ENCODE peak calls at places on chromosomes 11 and 22, in six cellular contexts. Q, K, F, R, O and H are unnamed samples.

GRCh38 chr22:37563153-37564081 is 3.1 kb downstream of the CDC42EP1 start:
- DNase-seq in Q (peak), K (peak), F (no peak), R (peak), O (no peak), H (peak)

GRCh38 chr22:39527481-39527961 is 5.0 kb downstream of the RPS19BP1 start:
- DNase-seq in Q (no peak), K (no peak), F (no peak), R (no peak), O (no peak), H (no peak)

GRCh38 chr11:84019576-84020194 is 733.5 kb upstream of the CCDC90B start:
- DNase-seq in Q (no peak), K (no peak), F (no peak), R (no peak), O (no peak), H (no peak)

GRCh38 chr11:38971141-38971540 is 2373.1 kb upstream of the RAG2 start:
- DNase-seq in Q (no peak), K (no peak), F (no peak), R (no peak), O (no peak), H (no peak)

GRCh38 chr11:46380340-46381045 is 976 bp upstream of the MDK start:
- DNase-seq in Q (peak), K (peak), F (peak), R (no peak), O (peak), H (peak)

GRCh38 chr22:35904332-35904692 is 124.3 kb downstream of the RBFOX2 start:
- DNase-seq in Q (no peak), K (no peak), F (no peak), R (no peak), O (no peak), H (no peak)

GRCh38 chr22:46546466-46547178 is 9.2 kb upstream of the CELSR1 start:
- DNase-seq in Q (peak), K (peak), F (no peak), R (no peak), O (no peak), H (peak)

GRCh38 chr22:36191106-36191836 is 10.3 kb downstream of the APOL4 start:
- DNase-seq in Q (peak), K (no peak), F (no peak), R (peak), O (no peak), H (no peak)

GRCh38 chr11:64152841-64153691 is 12.8 kb downstream of the MACROD1 start:
- DNase-seq in Q (peak), K (peak), F (peak), R (peak), O (peak), H (peak)

GRCh38 chr22:39943941-39944624 is 16.1 kb upstream of the TMA7B start:
- DNase-seq in Q (no peak), K (no peak), F (no peak), R (no peak), O (no peak), H (no peak)

GRCh38 chr11:124779568-124779967 is 17.5 kb upstream of the ESAM start:
- DNase-seq in Q (no peak), K (no peak), F (no peak), R (no peak), O (no peak), H (no peak)